ENCODE peak calls at places on chromosome 17, in seven cellular contexts. U is tibial nerve, F is brain microvascular endothelial cell, R is fibroblast of mammary gland, Z is aorta, S is transverse colon, V is cardiac muscle cell. W is an unnamed sample.

GRCh38 chr17:35213412-35213925 is 19.3 kb upstream of the SLC35G3 start:
- DNase-seq in R (no peak), Z (no peak), S (no peak), U (no peak), F (no peak), V (no peak), W (no peak)

GRCh38 chr17:44546711-44547606 is 10.3 kb upstream of the FZD2 start:
- DNase-seq in F (peak; percentile 53), V (no peak), Z (no peak), U (no peak), R (peak; percentile 61), S (no peak), W (no peak)

GRCh38 chr17:4769628-4770027 is 2.1 kb upstream of the TM4SF5 start:
- DNase-seq in S (no peak), V (no peak), R (peak; percentile 37), Z (no peak), F (no peak), U (no peak), W (no peak)

GRCh38 chr17:1592751-1593629 is 30.4 kb upstream of the PITPNA start:
- DNase-seq in S (peak; percentile 88), V (no peak), F (no peak), R (no peak), U (no peak), Z (no peak), W (no peak)

GRCh38 chr17:42340691-42341127 is 47.5 kb downstream of the STAT3 start:
- DNase-seq in Z (no peak), S (no peak), U (no peak), F (no peak), V (no peak), R (peak; percentile 34), W (no peak)

GRCh38 chr17:18017958-18018357 is 21.0 kb downstream of the ATPAF2 start:
- DNase-seq in R (no peak), Z (no peak), V (no peak), S (no peak), U (no peak), F (peak; percentile 77), W (no peak)

GRCh38 chr17:59330314-59330942 is 1.0 kb upstream of the YPEL2 start:
- DNase-seq in Z (peak; percentile 73), F (no peak), S (peak; percentile 84), R (peak; percentile 39), U (peak; percentile 37), V (peak; percentile 38), W (no peak)

GRCh38 chr17:876272-876671 is 94.1 kb downstream of the MRM3 start:
- DNase-seq in F (no peak), V (no peak), U (no peak), Z (no peak), S (no peak), R (no peak), W (no peak)

GRCh38 chr17:67759355-67760171 is 41.8 kb downstream of the NOL11 start:
- DNase-seq in F (peak; percentile 6), S (peak; percentile 13), R (peak; percentile 18), V (no peak), U (peak; percentile 20), Z (peak; percentile 57), W (peak; percentile 86)

GRCh38 chr17:74680941-74681340 is 31.8 kb downstream of the CD300LF start:
- DNase-seq in V (no peak), S (no peak), F (no peak), R (no peak), Z (no peak), U (no peak), W (no peak)

GRCh38 chr17:51640108-51640622 is 379.8 kb downstream of the UTP18 start:
- DNase-seq in R (no peak), Z (no peak), U (no peak), S (no peak), V (no peak), F (no peak), W (no peak)

GRCh38 chr17:19867094-19867653 is 562 bp downstream of the ULK2 start:
- DNase-seq in F (peak; percentile 29), U (peak; percentile 66), R (peak; percentile 57), Z (peak; percentile 85), V (peak; percentile 81), S (peak; percentile 22), W (peak; percentile 90)

DNA sequence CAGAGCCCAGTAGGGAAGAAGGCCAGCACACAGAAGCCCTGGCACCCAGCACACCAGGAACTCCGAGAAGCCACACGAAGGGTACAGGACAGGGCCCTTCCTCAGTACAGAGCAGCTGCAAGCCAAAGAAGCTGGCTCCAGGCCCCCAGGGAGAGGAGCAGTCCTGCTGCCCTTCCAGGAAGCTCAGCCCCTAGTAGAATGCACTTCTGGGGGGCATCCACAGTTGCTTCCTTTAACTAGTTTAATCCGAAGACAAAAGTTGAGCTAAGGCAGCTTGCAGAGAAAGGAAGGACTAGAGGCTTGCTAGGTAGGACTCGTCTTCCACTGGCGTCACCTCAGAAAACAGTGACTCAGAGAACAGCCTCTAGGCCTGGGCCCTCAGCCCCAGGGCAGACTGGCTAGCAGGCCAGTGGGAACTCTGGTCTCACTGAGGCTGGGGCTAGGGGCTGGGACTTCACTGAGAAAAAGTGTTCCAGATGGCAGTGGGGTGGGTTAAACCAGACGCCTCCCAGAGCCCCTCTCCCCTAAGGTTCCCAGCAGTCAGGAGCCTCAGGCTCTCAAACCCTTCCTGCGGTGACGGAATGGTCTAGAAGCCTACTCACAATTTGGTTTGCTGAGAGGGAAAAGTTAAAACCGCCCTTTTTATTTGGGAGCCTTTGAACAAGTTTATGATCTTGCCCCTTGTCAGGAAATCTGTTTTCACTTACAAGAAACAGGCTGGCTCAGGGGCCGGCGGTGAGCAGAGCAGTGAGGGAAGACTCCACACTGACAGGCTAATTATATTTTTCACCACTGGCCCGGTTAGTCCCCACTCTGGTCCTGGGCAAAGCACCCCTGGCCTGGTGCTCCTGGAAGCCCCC is 41.4 kb downstream of the ACTG1 start:
- DNase-seq in U (no peak), S (no peak), Z (no peak), F (no peak), V (no peak), R (peak; percentile 49), W (no peak)
- H3K4me3 ChIP-seq in U (peak overlapping the region; percentile 47), S (peak overlapping the region; percentile 27), Z (no peak overlapping the region), F (no peak overlapping the region), V (no peak overlapping the region), R (no peak overlapping the region), W (no peak overlapping the region)

GRCh38 chr17:27361695-27362094 is 67.8 kb downstream of the WSB1 start:
- DNase-seq in V (no peak), R (no peak), U (no peak), F (no peak), Z (no peak), S (no peak), W (no peak)

GRCh38 chr17:27360507-27360906 is 66.6 kb downstream of the WSB1 start:
- DNase-seq in U (no peak), Z (no peak), F (no peak), S (no peak), V (no peak), R (no peak), W (no peak)

GRCh38 chr17:27363322-27363721 is 69.4 kb downstream of the WSB1 start:
- DNase-seq in U (no peak), Z (peak; percentile 19), F (no peak), S (no peak), R (no peak), V (no peak), W (no peak)

GRCh38 chr17:27362909-27363308 is 69.0 kb downstream of the WSB1 start:
- DNase-seq in R (no peak), Z (peak; percentile 48), F (no peak), S (no peak), U (no peak), V (no peak), W (no peak)

GRCh38 chr17:27362503-27362902 is 68.6 kb downstream of the WSB1 start:
- DNase-seq in Z (no peak), F (no peak), V (no peak), S (no peak), R (no peak), U (no peak), W (no peak)
- H3K4me3 ChIP-seq in Z (no peak overlapping the region), F (no peak overlapping the region), V (no peak overlapping the region), S (no peak overlapping the region), R (no peak overlapping the region), U (no peak overlapping the region), W (no peak overlapping the region)

DNA sequence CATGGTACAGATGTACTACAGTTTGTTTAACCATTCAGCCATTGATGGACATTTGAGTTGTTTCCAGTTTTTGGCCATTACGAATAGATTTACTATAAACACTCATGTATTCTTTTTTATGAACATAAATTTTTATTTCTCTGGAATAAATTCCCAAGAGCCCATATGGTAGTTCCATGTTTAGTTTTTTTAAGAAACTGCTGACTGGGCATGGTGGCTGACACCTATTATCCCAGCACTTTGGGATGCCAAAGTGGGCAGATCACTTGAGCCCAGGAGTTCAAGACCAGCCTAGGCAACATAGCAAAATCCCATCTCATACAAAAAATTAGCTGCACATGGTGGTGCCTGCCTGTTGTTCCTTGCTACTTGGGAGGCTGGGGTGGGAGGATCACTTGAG is 30.3 kb downstream of the PRAC1 start:
- DNase-seq in Z (no peak), S (no peak), F (no peak), V (no peak), R (no peak), U (no peak), W (no peak)
- H3K4me3 ChIP-seq in Z (no peak overlapping the region), S (no peak overlapping the region), F (no peak overlapping the region), V (no peak overlapping the region), R (no peak overlapping the region), U (no peak overlapping the region), W (no peak overlapping the region)

DNA sequence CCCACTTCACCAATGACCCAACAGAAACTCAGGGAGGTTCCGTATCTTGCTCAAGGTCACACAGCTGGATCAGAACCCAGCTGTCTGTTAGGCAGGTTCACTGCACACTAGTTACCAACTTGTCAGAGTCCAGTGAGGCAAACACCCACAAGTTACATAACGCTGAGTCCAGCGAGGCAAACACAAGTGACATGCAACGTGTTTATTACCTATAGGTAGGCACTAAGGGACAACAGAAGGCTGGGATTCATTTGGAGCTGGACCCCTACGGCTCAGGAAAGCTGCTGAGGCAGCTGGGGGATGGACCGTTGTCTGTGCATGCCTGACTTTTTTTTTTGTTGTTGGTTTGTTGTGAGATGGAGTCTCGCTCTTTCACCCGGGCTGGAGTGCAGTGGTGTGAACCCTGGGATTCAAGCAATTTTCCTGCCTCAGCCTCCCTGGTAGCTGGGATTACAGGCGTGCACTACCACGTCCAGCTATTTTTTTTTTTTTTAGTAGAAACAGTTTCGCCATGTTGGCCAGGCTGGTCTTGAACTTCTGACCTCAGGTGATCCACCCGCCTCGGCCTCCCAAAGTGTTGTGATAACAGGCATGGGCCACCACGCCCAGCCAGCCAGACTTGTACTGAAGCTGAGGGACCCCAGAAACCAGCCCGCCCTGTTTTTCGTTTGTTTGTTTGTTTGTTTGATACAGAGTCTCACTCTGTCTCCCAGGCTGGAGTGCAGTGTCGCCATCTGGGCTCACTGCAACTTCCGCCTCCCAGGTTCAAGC is 1.9 kb upstream of the RSAD1 start:
- DNase-seq in R (no peak), F (no peak), U (no peak), V (no peak), S (peak; percentile 58), Z (peak; percentile 42), W (no peak)
- H3K4me3 ChIP-seq in R (no peak overlapping the region), F (no peak overlapping the region), U (no peak overlapping the region), V (no peak overlapping the region), S (peak overlapping the region; percentile 39), Z (no peak overlapping the region), W (no peak overlapping the region)